ENCODE peak calls at places on chromosomes 13 and 19, in five cellular contexts. One of them, this sample, is unnamed.

GRCh38 chr13:44543424-44543823 is 32.7 kb downstream of the TSC22D1 start:
- DNase-seq in activated CD4-positive, alpha-beta T cell treated with anti-CD3 and anti-CD28 coated beads for 48 hours: no peak
- DNase-seq in heart right ventricle: no peak
- DNase-seq in kidney epithelial cell: no peak
- DNase-seq in psoas muscle: no peak
- DNase-seq in this sample: no peak

GRCh38 chr19:57171551-57172081 is 4.3 kb upstream of the DUXA start:
- DNase-seq in activated CD4-positive, alpha-beta T cell treated with anti-CD3 and anti-CD28 coated beads for 48 hours: peak; percentile 36
- DNase-seq in heart right ventricle: peak; percentile 58
- DNase-seq in kidney epithelial cell: no peak
- DNase-seq in psoas muscle: peak; percentile 39
- DNase-seq in this sample: peak; percentile 64

GRCh38 chr19:46542428-46543230 is 47.0 kb upstream of the PNMA8B start:
- DNase-seq in activated CD4-positive, alpha-beta T cell treated with anti-CD3 and anti-CD28 coated beads for 48 hours: peak; percentile 88
- DNase-seq in heart right ventricle: peak; percentile 82
- DNase-seq in kidney epithelial cell: peak; percentile 47
- DNase-seq in psoas muscle: peak; percentile 89
- DNase-seq in this sample: peak; percentile 94

GRCh38 chr13:98041081-98041820 is 87.8 kb downstream of the IPO5 start:
- DNase-seq in activated CD4-positive, alpha-beta T cell treated with anti-CD3 and anti-CD28 coated beads for 48 hours: no peak
- DNase-seq in heart right ventricle: no peak
- DNase-seq in kidney epithelial cell: no peak
- DNase-seq in psoas muscle: no peak
- DNase-seq in this sample: no peak

GRCh38 chr13:102198418-102199322 is 203.2 kb downstream of the FGF14 start:
- DNase-seq in activated CD4-positive, alpha-beta T cell treated with anti-CD3 and anti-CD28 coated beads for 48 hours: no peak
- DNase-seq in heart right ventricle: no peak
- DNase-seq in kidney epithelial cell: no peak
- DNase-seq in psoas muscle: no peak
- DNase-seq in this sample: no peak

GRCh38 chr19:400976-401835 is 7.7 kb downstream of the C2CD4C start:
- DNase-seq in activated CD4-positive, alpha-beta T cell treated with anti-CD3 and anti-CD28 coated beads for 48 hours: no peak
- DNase-seq in heart right ventricle: no peak
- DNase-seq in kidney epithelial cell: no peak
- DNase-seq in psoas muscle: no peak
- DNase-seq in this sample: no peak

GRCh38 chr19:55383789-55384575 is at the start of gene TMEM238:
- DNase-seq in activated CD4-positive, alpha-beta T cell treated with anti-CD3 and anti-CD28 coated beads for 48 hours: peak; percentile 74
- DNase-seq in heart right ventricle: peak; percentile 59
- DNase-seq in kidney epithelial cell: no peak
- DNase-seq in psoas muscle: peak; percentile 62
- DNase-seq in this sample: peak; percentile 76

GRCh38 chr13:97321616-97322321 is 99.6 kb downstream of the MBNL2 start:
- DNase-seq in activated CD4-positive, alpha-beta T cell treated with anti-CD3 and anti-CD28 coated beads for 48 hours: no peak
- DNase-seq in heart right ventricle: no peak
- DNase-seq in kidney epithelial cell: no peak
- DNase-seq in psoas muscle: no peak
- DNase-seq in this sample: no peak

GRCh38 chr13:33070713-33071112 is 54.5 kb downstream of the KL start:
- DNase-seq in activated CD4-positive, alpha-beta T cell treated with anti-CD3 and anti-CD28 coated beads for 48 hours: no peak
- DNase-seq in heart right ventricle: no peak
- DNase-seq in kidney epithelial cell: peak; percentile 1
- DNase-seq in psoas muscle: no peak
- DNase-seq in this sample: no peak

GRCh38 chr13:37476874-37477273 is 121.7 kb downstream of the POSTN start:
- DNase-seq in activated CD4-positive, alpha-beta T cell treated with anti-CD3 and anti-CD28 coated beads for 48 hours: no peak
- DNase-seq in heart right ventricle: no peak
- DNase-seq in kidney epithelial cell: no peak
- DNase-seq in psoas muscle: no peak
- DNase-seq in this sample: no peak

GRCh38 chr13:73803997-73804396 is 330.2 kb downstream of the KLF12 start:
- DNase-seq in activated CD4-positive, alpha-beta T cell treated with anti-CD3 and anti-CD28 coated beads for 48 hours: no peak
- DNase-seq in heart right ventricle: no peak
- DNase-seq in kidney epithelial cell: no peak
- DNase-seq in psoas muscle: no peak
- DNase-seq in this sample: no peak

GRCh38 chr13:41864658-41865057 is 96.3 kb downstream of the VWA8 start:
- DNase-seq in activated CD4-positive, alpha-beta T cell treated with anti-CD3 and anti-CD28 coated beads for 48 hours: no peak
- DNase-seq in heart right ventricle: no peak
- DNase-seq in kidney epithelial cell: no peak
- DNase-seq in psoas muscle: no peak
- DNase-seq in this sample: no peak